ENCODE peak calls at places on chromosomes 6 and 20, in eight cellular contexts. P, B, R, Z, N, H, L and E are unnamed samples.

GRCh38 chr20:24768977-24769675 is 179.9 kb upstream of the CST7 start:
- DNase-seq in B (no peak), P (no peak), Z (no peak), R (peak; percentile 16), H (no peak), N (no peak), L (peak; percentile 38), E (peak; percentile 3)

GRCh38 chr6:39347906-39348585 is 25.5 kb upstream of the KCNK16 start:
- DNase-seq in Z (peak; percentile 47), N (peak; percentile 20), P (peak; percentile 73), R (peak; percentile 83), B (peak; percentile 55), H (no peak), L (peak; percentile 88), E (peak; percentile 50)

GRCh38 chr6:1317302-1317815 is 5.5 kb downstream of the FOXQ1 start:
- DNase-seq in N (no peak), Z (no peak), P (no peak), H (no peak), B (no peak), L (no peak), R (no peak), E (no peak)

GRCh38 chr6:9397981-9398559 is 962.7 kb upstream of the SLC35B3 start:
- DNase-seq in N (no peak), H (no peak), B (no peak), Z (no peak), P (peak; percentile 87), L (no peak), R (no peak), E (no peak)

GRCh38 chr6:51768087-51768486 is 319.3 kb downstream of the PKHD1 start:
- DNase-seq in N (no peak), P (peak; percentile 76), B (no peak), R (no peak), H (no peak), L (no peak), Z (no peak), E (no peak)

GRCh38 chr6:151370509-151371078 is 20.8 kb downstream of the ZBTB2 start:
- DNase-seq in Z (no peak), H (no peak), P (peak; percentile 11), B (no peak), N (no peak), R (no peak), L (no peak), E (no peak)

GRCh38 chr6:133645000-133645619 is 243.8 kb upstream of the TCF21 start:
- DNase-seq in B (no peak), R (no peak), N (peak; percentile 78), P (no peak), L (no peak), H (no peak), Z (no peak), E (no peak)

GRCh38 chr6:145823322-145823944 is 8.8 kb upstream of the FBXO30 start:
- DNase-seq in N (no peak), P (no peak), L (no peak), B (no peak), H (no peak), R (no peak), Z (no peak), E (no peak)

GRCh38 chr20:38043512-38044300 is 10.2 kb downstream of the RPRD1B start:
- DNase-seq in H (no peak), L (no peak), R (no peak), Z (no peak), P (peak; percentile 97), B (no peak), N (no peak), E (no peak)

GRCh38 chr20:36249450-36249849 is 13.2 kb downstream of the AAR2 start:
- DNase-seq in L (no peak), Z (no peak), P (no peak), B (no peak), H (no peak), N (no peak), R (no peak), E (no peak)

GRCh38 chr20:41005361-41005729 is 23.3 kb upstream of the TOP1 start:
- DNase-seq in Z (no peak), H (peak; percentile 57), N (peak; percentile 94), B (no peak), L (no peak), R (no peak), P (peak; percentile 99), E (no peak)

GRCh38 chr20:47024461-47024937 is 129.9 kb downstream of the EYA2 start:
- DNase-seq in P (no peak), H (peak; percentile 40), N (peak; percentile 61), Z (no peak), B (no peak), L (no peak), R (no peak), E (no peak)

GRCh38 chr20:61185181-61185580 is 66.9 kb upstream of the CDH4 start:
- DNase-seq in R (no peak), N (no peak), P (no peak), H (no peak), L (no peak), Z (no peak), B (no peak), E (no peak)

GRCh38 chr6:27891300-27891913 is 20.8 kb downstream of the OR2B2 start:
- DNase-seq in P (no peak), H (no peak), R (no peak), B (no peak), N (no peak), L (no peak), Z (peak; percentile 72), E (no peak)

GRCh38 chr6:81938014-81938761 is 185.7 kb upstream of the TENT5A start:
- DNase-seq in B (no peak), N (peak; percentile 75), R (no peak), Z (no peak), P (peak; percentile 94), H (peak; percentile 80), L (no peak), E (no peak)

GRCh38 chr6:7489376-7489775 is 52.1 kb upstream of the DSP start:
- DNase-seq in Z (no peak), H (no peak), R (no peak), B (no peak), L (no peak), P (no peak), N (no peak), E (no peak)

GRCh38 chr6:6960571-6961251 is 147.1 kb upstream of the RREB1 start:
- DNase-seq in L (no peak), Z (no peak), P (peak; percentile 58), R (no peak), B (no peak), N (no peak), H (no peak), E (no peak)

GRCh38 chr6:152669894-152670293 is 27.8 kb upstream of the MYCT1 start:
- DNase-seq in L (no peak), Z (peak; percentile 53), N (no peak), B (no peak), P (peak; percentile 44), H (no peak), R (no peak), E (no peak)

GRCh38 chr6:48109902-48110301 is 1.1 kb downstream of the PTCHD4 start:
- DNase-seq in B (no peak), H (no peak), L (no peak), N (no peak), P (peak; percentile 27), R (no peak), Z (no peak), E (no peak)

GRCh38 chr6:104505838-104506237 is 353.9 kb downstream of the HACE1 start:
- DNase-seq in B (no peak), N (no peak), H (no peak), Z (no peak), R (no peak), L (no peak), P (no peak), E (no peak)

GRCh38 chr6:4856779-4857178 is 80.6 kb downstream of the CDYL start:
- DNase-seq in L (no peak), R (no peak), H (no peak), Z (no peak), B (no peak), P (no peak), N (no peak), E (no peak)
- TF ChIP-seq CTCF in L (no peak), R (peak; percentile 45), H (peak; percentile 7), Z (peak; percentile 43), B (no peak), P (peak; percentile 37), N (peak; percentile 7), E (no peak)

DNA sequence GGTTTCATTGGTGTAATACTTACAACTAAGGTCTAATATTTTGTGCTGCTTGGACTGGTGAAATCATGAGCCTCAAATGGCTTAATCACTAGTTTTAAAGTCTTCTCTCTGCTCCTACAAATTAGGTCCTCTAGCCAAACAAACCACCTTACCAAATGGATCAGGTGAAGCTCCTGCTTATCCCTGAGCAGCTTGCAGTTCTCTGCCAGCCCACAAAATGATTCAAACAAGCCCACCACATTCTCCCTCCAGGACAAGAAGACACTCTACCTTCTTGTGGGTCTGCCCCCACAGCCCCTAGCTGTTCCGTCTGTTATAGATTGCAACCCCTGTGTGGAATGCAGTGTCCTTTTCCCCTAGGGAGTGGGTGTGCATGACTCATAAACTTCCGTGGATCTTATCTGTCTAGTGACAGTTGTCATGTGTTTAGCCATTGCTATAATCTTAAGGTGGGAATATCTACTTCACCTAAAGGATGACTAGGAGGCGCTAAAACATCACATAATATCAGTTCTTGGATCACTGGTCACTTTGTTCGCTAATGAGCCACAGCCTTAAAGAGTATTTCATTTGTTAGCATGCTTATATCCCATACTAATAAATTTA is 940.5 kb upstream of the MANEA start:
- DNase-seq in B (no peak), Z (peak; percentile 1), P (peak; percentile 17), L (no peak), N (no peak), R (peak; percentile 36), H (no peak), E (no peak)
- TF ChIP-seq CTCF in B (no peak), Z (peak; percentile 45), P (peak; percentile 43), L (no peak), N (no peak), R (peak; percentile 70), H (no peak), E (no peak)

GRCh38 chr6:97702226-97702625 is 419.2 kb upstream of the MMS22L start:
- DNase-seq in L (no peak), H (no peak), R (no peak), B (no peak), P (no peak), Z (no peak), N (no peak), E (no peak)

GRCh38 chr6:97703661-97704060 is 420.6 kb upstream of the MMS22L start:
- DNase-seq in Z (no peak), H (no peak), P (no peak), N (no peak), R (no peak), B (no peak), L (no peak), E (no peak)

GRCh38 chr6:97705568-97705967 is 422.6 kb upstream of the MMS22L start:
- DNase-seq in P (peak; percentile 9), Z (peak; percentile 7), H (no peak), B (no peak), R (peak; percentile 45), N (no peak), L (no peak), E (no peak)
- TF ChIP-seq CTCF in P (peak; percentile 64), Z (peak; percentile 68), H (peak; percentile 15), B (no peak), R (peak; percentile 85), N (peak; percentile 32), L (no peak), E (no peak)

DNA sequence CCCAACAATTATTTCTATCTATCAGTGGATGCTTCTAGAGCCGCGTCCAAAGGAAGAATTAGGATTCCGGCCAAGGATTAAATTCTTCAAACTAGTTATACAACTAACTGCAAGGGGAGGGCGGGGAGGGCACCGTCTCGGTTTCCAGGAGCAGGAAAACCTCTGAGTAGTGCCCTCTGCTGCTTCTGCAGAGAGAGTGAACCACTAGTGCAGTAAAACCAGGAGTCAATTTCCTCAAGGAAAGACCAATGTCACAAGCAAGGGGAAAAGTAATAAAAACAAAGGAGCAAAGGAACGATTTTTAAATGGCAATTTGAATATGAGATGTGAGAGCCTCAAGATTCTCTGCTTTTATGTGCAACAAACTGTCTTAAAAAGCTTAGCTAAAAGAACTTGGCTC is 16.5 kb upstream of the UBE2J1 start:
- DNase-seq in B (no peak), N (peak; percentile 13), Z (peak; percentile 29), H (no peak), P (peak; percentile 72), R (peak; percentile 58), L (no peak), E (no peak)
- TF ChIP-seq CTCF in B (no peak), N (peak; percentile 53), Z (peak; percentile 73), H (peak; percentile 72), P (peak; percentile 52), R (peak; percentile 68), L (no peak), E (no peak)